ENCODE peak calls at places on chromosome 11, in six cellular contexts. One of them, this sample, is unnamed.

GRCh38 chr11:26527685-26528084 is 44.4 kb downstream of the MUC15 start:
- DNase-seq in HepG2: no peak
- DNase-seq in astrocyte: no peak
- DNase-seq in cardiac fibroblast: no peak
- DNase-seq in nephron progenitor cell: no peak
- DNase-seq in RWPE1: no peak
- DNase-seq in this sample: no peak

GRCh38 chr11:61126266-61126665 is 24.0 kb downstream of the CD5 start:
- DNase-seq in HepG2: no peak
- DNase-seq in astrocyte: no peak
- DNase-seq in cardiac fibroblast: peak
- DNase-seq in nephron progenitor cell: no peak
- DNase-seq in RWPE1: no peak
- DNase-seq in this sample: peak

GRCh38 chr11:46917109-46918086 is 952 bp downstream of the LRP4 start:
- DNase-seq in HepG2: peak
- DNase-seq in astrocyte: no peak
- DNase-seq in cardiac fibroblast: no peak
- DNase-seq in nephron progenitor cell: peak
- DNase-seq in RWPE1: no peak
- DNase-seq in this sample: no peak

GRCh38 chr11:8332196-8332595 is 68.5 kb upstream of the LMO1 start:
- DNase-seq in HepG2: no peak
- DNase-seq in astrocyte: no peak
- DNase-seq in cardiac fibroblast: no peak
- DNase-seq in nephron progenitor cell: no peak
- DNase-seq in RWPE1: no peak
- DNase-seq in this sample: no peak

GRCh38 chr11:57513911-57514537 is 1.5 kb downstream of the SLC43A1 start:
- DNase-seq in HepG2: no peak
- DNase-seq in astrocyte: peak
- DNase-seq in cardiac fibroblast: peak
- DNase-seq in nephron progenitor cell: peak
- DNase-seq in RWPE1: no peak
- DNase-seq in this sample: peak

GRCh38 chr11:35040221-35040942 is 98.6 kb upstream of the CD44 start:
- DNase-seq in HepG2: no peak
- DNase-seq in astrocyte: peak
- DNase-seq in cardiac fibroblast: peak
- DNase-seq in nephron progenitor cell: no peak
- DNase-seq in RWPE1: peak
- DNase-seq in this sample: no peak

GRCh38 chr11:574632-575323 is 1.5 kb upstream of the PHRF1 start:
- DNase-seq in HepG2: no peak
- DNase-seq in astrocyte: no peak
- DNase-seq in cardiac fibroblast: peak
- DNase-seq in nephron progenitor cell: no peak
- DNase-seq in RWPE1: no peak
- DNase-seq in this sample: no peak

GRCh38 chr11:116578971-116579687 is 193.7 kb downstream of the BUD13 start:
- DNase-seq in HepG2: peak
- DNase-seq in astrocyte: no peak
- DNase-seq in cardiac fibroblast: no peak
- DNase-seq in nephron progenitor cell: no peak
- DNase-seq in RWPE1: no peak
- DNase-seq in this sample: no peak

GRCh38 chr11:130932086-130932712 is 15.9 kb upstream of the SNX19 start:
- DNase-seq in HepG2: no peak
- DNase-seq in astrocyte: no peak
- DNase-seq in cardiac fibroblast: no peak
- DNase-seq in nephron progenitor cell: no peak
- DNase-seq in RWPE1: no peak
- DNase-seq in this sample: no peak

GRCh38 chr11:61863548-61864081 is 27.7 kb downstream of the FADS3 start:
- DNase-seq in HepG2: no peak
- DNase-seq in astrocyte: no peak
- DNase-seq in cardiac fibroblast: no peak
- DNase-seq in nephron progenitor cell: no peak
- DNase-seq in RWPE1: no peak
- DNase-seq in this sample: no peak

GRCh38 chr11:116454020-116454645 is 318.7 kb downstream of the BUD13 start:
- DNase-seq in HepG2: peak
- DNase-seq in astrocyte: peak
- DNase-seq in cardiac fibroblast: peak
- DNase-seq in nephron progenitor cell: peak
- DNase-seq in RWPE1: no peak
- DNase-seq in this sample: peak

GRCh38 chr11:9158898-9159391 is 67.5 kb upstream of the SCUBE2 start:
- DNase-seq in HepG2: no peak
- DNase-seq in astrocyte: peak
- DNase-seq in cardiac fibroblast: peak
- DNase-seq in nephron progenitor cell: no peak
- DNase-seq in RWPE1: peak
- DNase-seq in this sample: no peak

GRCh38 chr11:119222308-119222707 is 16.2 kb downstream of the CBL start:
- DNase-seq in HepG2: no peak
- DNase-seq in astrocyte: peak
- DNase-seq in cardiac fibroblast: peak
- DNase-seq in nephron progenitor cell: no peak
- DNase-seq in RWPE1: no peak
- DNase-seq in this sample: no peak

GRCh38 chr11:88390254-88390653 is 52.7 kb upstream of the CTSC start:
- DNase-seq in HepG2: no peak
- DNase-seq in astrocyte: no peak
- DNase-seq in cardiac fibroblast: no peak
- DNase-seq in nephron progenitor cell: no peak
- DNase-seq in RWPE1: no peak
- DNase-seq in this sample: no peak
- TF ChIP-seq CTCF in HepG2: no peak
- TF ChIP-seq CTCF in astrocyte: no peak
- TF ChIP-seq CTCF in cardiac fibroblast: no peak
- TF ChIP-seq CTCF in nephron progenitor cell: no peak
- TF ChIP-seq CTCF in RWPE1: no peak
- TF ChIP-seq CTCF in this sample: no peak

GRCh38 chr11:12052676-12053605 is 44.5 kb upstream of the DKK3 start:
- DNase-seq in HepG2: no peak
- DNase-seq in astrocyte: no peak
- DNase-seq in cardiac fibroblast: no peak
- DNase-seq in nephron progenitor cell: no peak
- DNase-seq in RWPE1: no peak
- DNase-seq in this sample: no peak
- TF ChIP-seq CTCF in HepG2: peak
- TF ChIP-seq CTCF in astrocyte: no peak
- TF ChIP-seq CTCF in cardiac fibroblast: no peak
- TF ChIP-seq CTCF in nephron progenitor cell: no peak
- TF ChIP-seq CTCF in RWPE1: no peak
- TF ChIP-seq CTCF in this sample: no peak

GRCh38 chr11:22830082-22830414 is 447 bp upstream of the SVIP start:
- DNase-seq in HepG2: no peak
- DNase-seq in astrocyte: no peak
- DNase-seq in cardiac fibroblast: no peak
- DNase-seq in nephron progenitor cell: no peak
- DNase-seq in RWPE1: no peak
- DNase-seq in this sample: no peak

GRCh38 chr11:22828373-22828772 is 1.2 kb downstream of the SVIP start:
- DNase-seq in HepG2: no peak
- DNase-seq in astrocyte: no peak
- DNase-seq in cardiac fibroblast: no peak
- DNase-seq in nephron progenitor cell: no peak
- DNase-seq in RWPE1: no peak
- DNase-seq in this sample: no peak

GRCh38 chr11:22832315-22833041 is 2.9 kb upstream of the SVIP start:
- DNase-seq in HepG2: peak
- DNase-seq in astrocyte: no peak
- DNase-seq in cardiac fibroblast: no peak
- DNase-seq in nephron progenitor cell: no peak
- DNase-seq in RWPE1: no peak
- DNase-seq in this sample: no peak

GRCh38 chr11:22829231-22830081 is at the start of gene SVIP:
- DNase-seq in HepG2: peak
- DNase-seq in astrocyte: peak
- DNase-seq in cardiac fibroblast: peak
- DNase-seq in nephron progenitor cell: peak
- DNase-seq in RWPE1: peak
- DNase-seq in this sample: peak
- TF ChIP-seq CTCF in HepG2: peak
- TF ChIP-seq CTCF in astrocyte: peak
- TF ChIP-seq CTCF in cardiac fibroblast: peak
- TF ChIP-seq CTCF in nephron progenitor cell: peak
- TF ChIP-seq CTCF in RWPE1: peak
- TF ChIP-seq CTCF in this sample: peak

DNA sequence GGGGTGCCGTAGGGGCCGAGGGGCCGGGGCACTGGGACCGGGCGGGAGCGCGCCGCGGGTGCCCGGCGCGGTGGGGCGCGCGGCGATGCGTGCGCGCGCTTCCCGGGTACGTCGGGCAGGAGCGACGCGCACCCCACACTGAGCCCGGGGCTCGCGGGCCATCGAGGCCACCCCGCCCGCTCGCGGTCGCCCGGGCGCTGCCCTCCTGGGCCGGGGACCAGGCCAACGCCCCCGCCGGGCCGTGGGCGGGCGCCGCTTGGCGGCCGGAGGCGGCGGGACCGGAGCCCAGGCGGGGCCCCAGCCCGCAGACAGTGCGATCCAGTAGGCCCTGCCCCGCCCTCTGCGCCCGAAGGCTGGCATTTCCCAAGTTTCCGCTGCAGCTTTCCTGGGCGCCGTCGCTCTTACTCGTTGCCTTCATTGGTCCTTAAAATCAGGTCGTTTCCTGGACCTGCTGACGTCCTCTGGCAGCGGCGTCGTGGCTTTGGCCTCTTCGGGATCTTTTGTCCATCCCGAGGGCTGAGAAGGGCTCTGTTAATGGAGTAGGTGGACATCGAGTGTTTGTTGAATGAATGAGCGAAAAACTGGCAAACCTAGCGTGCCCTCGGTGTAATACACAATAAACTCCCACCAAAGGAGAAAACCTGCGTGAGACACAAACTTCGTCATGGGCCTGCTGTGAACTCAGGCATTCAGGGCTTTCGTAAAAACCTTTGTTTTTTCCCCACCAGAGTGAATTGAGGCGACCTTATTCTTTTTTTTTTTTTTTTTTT is 638 bp downstream of the PARVA start:
- DNase-seq in HepG2: peak
- DNase-seq in astrocyte: peak
- DNase-seq in cardiac fibroblast: peak
- DNase-seq in nephron progenitor cell: peak
- DNase-seq in RWPE1: peak
- DNase-seq in this sample: peak
- TF ChIP-seq CTCF in HepG2: peak
- TF ChIP-seq CTCF in astrocyte: no peak
- TF ChIP-seq CTCF in cardiac fibroblast: peak
- TF ChIP-seq CTCF in nephron progenitor cell: no peak
- TF ChIP-seq CTCF in RWPE1: peak
- TF ChIP-seq CTCF in this sample: no peak

GRCh38 chr11:63680842-63681207 is 475 bp upstream of the RTN3 start:
- DNase-seq in HepG2: no peak
- DNase-seq in astrocyte: no peak
- DNase-seq in cardiac fibroblast: no peak
- DNase-seq in nephron progenitor cell: no peak
- DNase-seq in RWPE1: peak
- DNase-seq in this sample: no peak

GRCh38 chr11:63686912-63687311 is 5.6 kb downstream of the RTN3 start:
- DNase-seq in HepG2: no peak
- DNase-seq in astrocyte: no peak
- DNase-seq in cardiac fibroblast: no peak
- DNase-seq in nephron progenitor cell: no peak
- DNase-seq in RWPE1: no peak
- DNase-seq in this sample: no peak

GRCh38 chr11:63682045-63682915 is 980 bp downstream of the RTN3 start:
- DNase-seq in HepG2: peak
- DNase-seq in astrocyte: no peak
- DNase-seq in cardiac fibroblast: peak
- DNase-seq in nephron progenitor cell: peak
- DNase-seq in RWPE1: peak
- DNase-seq in this sample: no peak

GRCh38 chr11:63683133-63683991 is 2.1 kb downstream of the RTN3 start:
- DNase-seq in HepG2: no peak
- DNase-seq in astrocyte: peak
- DNase-seq in cardiac fibroblast: peak
- DNase-seq in nephron progenitor cell: no peak
- DNase-seq in RWPE1: no peak
- DNase-seq in this sample: no peak

GRCh38 chr11:63681208-63682044 is at the start of gene RTN3:
- DNase-seq in HepG2: peak
- DNase-seq in astrocyte: peak
- DNase-seq in cardiac fibroblast: peak
- DNase-seq in nephron progenitor cell: peak
- DNase-seq in RWPE1: peak
- DNase-seq in this sample: peak
- TF ChIP-seq CTCF in HepG2: peak
- TF ChIP-seq CTCF in astrocyte: no peak
- TF ChIP-seq CTCF in cardiac fibroblast: no peak
- TF ChIP-seq CTCF in nephron progenitor cell: no peak
- TF ChIP-seq CTCF in RWPE1: no peak
- TF ChIP-seq CTCF in this sample: no peak

DNA sequence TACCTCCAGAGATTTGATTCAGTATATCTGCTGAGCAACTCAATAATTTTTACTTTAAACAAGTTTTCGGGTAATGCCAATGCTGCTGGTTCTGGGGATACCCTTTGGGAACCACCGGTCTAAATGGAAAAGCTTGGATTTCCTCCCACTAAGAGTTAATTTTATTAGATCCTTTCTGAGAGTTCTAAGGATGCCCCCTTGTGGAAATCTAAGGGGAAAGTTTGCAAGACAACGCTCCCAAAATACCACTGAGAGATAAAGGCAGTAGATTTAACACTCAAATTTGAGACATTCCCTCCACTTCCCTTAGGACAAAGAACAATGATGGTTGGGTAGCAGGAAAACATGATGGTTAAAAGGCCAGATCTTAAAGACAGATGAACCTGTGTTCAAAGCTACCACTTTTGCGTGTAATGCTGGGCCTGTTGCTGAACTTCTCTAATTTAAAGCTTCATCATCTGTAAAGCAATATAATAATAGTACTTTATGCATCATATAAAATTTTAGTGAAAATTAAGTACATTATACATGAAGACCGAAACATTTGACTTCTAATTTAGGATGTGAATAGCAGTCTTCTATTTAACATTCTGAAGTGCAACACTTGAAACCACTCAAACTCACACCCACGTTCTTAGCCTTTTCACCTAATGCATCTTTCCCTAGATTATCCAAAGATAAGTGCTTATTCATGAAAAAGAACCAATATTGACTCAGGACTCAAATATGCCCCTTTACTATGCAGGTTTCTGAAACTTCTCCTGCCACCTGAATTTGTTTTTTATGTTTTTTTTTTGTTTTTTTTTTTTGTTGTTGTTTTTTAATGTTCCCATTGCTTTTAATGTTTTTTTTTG is 110.1 kb upstream of the LUZP2 start:
- DNase-seq in HepG2: peak
- DNase-seq in astrocyte: peak
- DNase-seq in cardiac fibroblast: peak
- DNase-seq in nephron progenitor cell: peak
- DNase-seq in RWPE1: peak
- DNase-seq in this sample: peak
- TF ChIP-seq CTCF in HepG2: peak
- TF ChIP-seq CTCF in astrocyte: peak
- TF ChIP-seq CTCF in cardiac fibroblast: peak
- TF ChIP-seq CTCF in nephron progenitor cell: peak
- TF ChIP-seq CTCF in RWPE1: no peak
- TF ChIP-seq CTCF in this sample: peak

GRCh38 chr11:17593466-17594245 is 46.6 kb downstream of the OTOG start:
- DNase-seq in HepG2: no peak
- DNase-seq in astrocyte: no peak
- DNase-seq in cardiac fibroblast: no peak
- DNase-seq in nephron progenitor cell: no peak
- DNase-seq in RWPE1: no peak
- DNase-seq in this sample: no peak
- TF ChIP-seq CTCF in HepG2: peak
- TF ChIP-seq CTCF in astrocyte: no peak
- TF ChIP-seq CTCF in cardiac fibroblast: no peak
- TF ChIP-seq CTCF in nephron progenitor cell: no peak
- TF ChIP-seq CTCF in RWPE1: no peak
- TF ChIP-seq CTCF in this sample: no peak